ENCODE peak calls at places on chromosomes 6 and 20, in four cellular contexts. D is fibroblast of lung, I is kidney tubule cell, A is T-helper 9 cell. H is an unnamed sample.

GRCh38 chr6:142162780-142163179 is 15.7 kb downstream of the VTA1 start:
- DNase-seq in I (no peak), D (no peak), A (no peak), H (no peak)

GRCh38 chr6:36345681-36346417 is 9.2 kb upstream of the BNIP5 start:
- DNase-seq in I (no peak), A (no peak), D (no peak), H (no peak)

GRCh38 chr20:14643146-14643545 is 305.7 kb upstream of the FLRT3 start:
- DNase-seq in A (no peak), D (no peak), I (no peak), H (no peak)

GRCh38 chr20:47502271-47502730 is 614 bp downstream of the NCOA3 start:
- DNase-seq in A (no peak), I (peak; percentile 11), D (no peak), H (no peak)

GRCh38 chr6:111258615-111259088 is 171.3 kb downstream of the SLC16A10 start:
- DNase-seq in I (no peak), D (no peak), A (no peak), H (no peak)

GRCh38 chr6:113763883-113764282 is 93.3 kb upstream of the MARCKS start:
- DNase-seq in I (peak; percentile 95), A (no peak), D (peak; percentile 53), H (peak; percentile 45)

GRCh38 chr6:54805077-54805476 is 41.5 kb upstream of the FAM83B start:
- DNase-seq in D (no peak), A (no peak), I (no peak), H (no peak)

GRCh38 chr6:125254321-125254720 is 47.4 kb downstream of the HDDC2 start:
- DNase-seq in I (no peak), A (no peak), D (no peak), H (no peak)

GRCh38 chr6:37738216-37738615 is 40.5 kb upstream of the MDGA1 start:
- DNase-seq in I (no peak), D (no peak), A (no peak), H (no peak)

GRCh38 chr6:43779864-43780260 is 9.9 kb downstream of the VEGFA start:
- DNase-seq in I (peak; percentile 68), D (peak; percentile 42), A (no peak), H (no peak)

GRCh38 chr6:135087803-135088202 is 33.2 kb upstream of the HBS1L start:
- DNase-seq in D (no peak), I (peak; percentile 48), A (peak; percentile 26), H (no peak)

GRCh38 chr6:33344771-33345697 is 27.5 kb upstream of the ZBTB22 start:
- DNase-seq in A (peak; percentile 53), D (peak; percentile 75), I (peak; percentile 78), H (peak; percentile 69)

GRCh38 chr6:56348578-56348977 is 101.2 kb upstream of the COL21A1 start:
- DNase-seq in A (no peak), D (no peak), I (no peak), H (no peak)

GRCh38 chr6:69789573-69789972 is 7.2 kb downstream of the LMBRD1 start:
- DNase-seq in D (no peak), A (no peak), I (no peak), H (no peak)

H was measured in brain microvascular endothelial cell.